ENCODE peak calls at places on chromosomes 12 and 14, in six cellular contexts. Q is K562, I is HepG2, T is H1, X is GM12878, K is SK-N-SH. R is an unnamed sample.

GRCh38 chr12:20577054-20577453 is 118.1 kb upstream of the SLCO1C1 start:
- DNase-seq in K (no peak), I (no peak), Q (no peak), T (no peak), X (no peak), R (no peak)

GRCh38 chr12:131895640-131896079 is 1.2 kb downstream of the ULK1 start:
- DNase-seq in T (no peak), K (no peak), I (no peak), Q (peak), X (no peak), R (no peak)

GRCh38 chr14:73467377-73467776 is 9.0 kb upstream of the NUMB start:
- DNase-seq in I (no peak), K (no peak), Q (peak), T (no peak), X (no peak), R (no peak)

GRCh38 chr12:99810718-99811593 is 163.4 kb downstream of the GARIN6 start:
- DNase-seq in T (no peak), I (peak), Q (no peak), K (peak), X (no peak), R (no peak)

GRCh38 chr12:15555466-15555865 is 233.2 kb downstream of the PTPRO start:
- DNase-seq in K (no peak), Q (no peak), I (no peak), T (no peak), X (no peak), R (no peak)

GRCh38 chr12:98635657-98636323 is 8.8 kb downstream of the IKBIP start:
- DNase-seq in Q (no peak), K (no peak), X (peak), I (peak), T (no peak), R (no peak)

GRCh38 chr14:100155049-100155621 is 4.3 kb downstream of the DEGS2 start:
- DNase-seq in X (no peak), Q (peak), K (peak), I (peak), T (peak), R (peak)

GRCh38 chr14:31745741-31746140 is 184.5 kb downstream of the NUBPL start:
- DNase-seq in Q (no peak), T (no peak), I (peak), X (no peak), K (no peak), R (no peak)

GRCh38 chr14:69483765-69484443 is 624 bp upstream of the PLEKHD1 start:
- DNase-seq in K (peak), I (no peak), T (no peak), X (no peak), Q (no peak), R (no peak)

GRCh38 chr14:99523661-99524050 is 42.4 kb downstream of the CCNK start:
- DNase-seq in I (no peak), X (no peak), K (no peak), Q (no peak), T (no peak), R (no peak)

GRCh38 chr12:102567031-102567985 is 86.9 kb upstream of the IGF1 start:
- DNase-seq in Q (no peak), T (no peak), I (no peak), X (no peak), K (peak), R (no peak)

GRCh38 chr12:47821346-47821706 is 1.6 kb upstream of the HDAC7 start:
- DNase-seq in I (no peak), Q (no peak), X (no peak), K (no peak), T (no peak), R (no peak)

GRCh38 chr14:90693413-90693812 is 122.8 kb downstream of the TTC7B start:
- DNase-seq in K (no peak), Q (no peak), X (no peak), T (no peak), I (no peak), R (no peak)

GRCh38 chr12:57255916-57256315 is 4.9 kb upstream of the STAC3 start:
- DNase-seq in K (no peak), X (no peak), T (no peak), Q (no peak), I (no peak), R (no peak)

GRCh38 chr12:49301759-49302158 is 6.8 kb downstream of the PRPH start:
- DNase-seq in K (no peak), I (no peak), Q (peak), X (no peak), T (no peak), R (no peak)

GRCh38 chr12:130765186-130765659 is 49.1 kb upstream of the RIMBP2 start:
- DNase-seq in T (no peak), I (no peak), Q (peak), K (no peak), X (no peak), R (no peak)

GRCh38 chr12:4866288-4866687 is 43.4 kb upstream of the KCNA1 start:
- DNase-seq in Q (no peak), K (no peak), T (no peak), I (no peak), X (no peak), R (no peak)

GRCh38 chr14:106657460-106657859 is 1131.1 kb downstream of the TMEM121 start:
- DNase-seq in Q (no peak), K (peak), I (no peak), X (no peak), T (no peak), R (no peak)
- TF ChIP-seq CTCF in Q (no peak), K (peak), I (peak), X (peak), T (no peak), R (no peak)

GRCh38 chr14:41609704-41610183 is 3.1 kb downstream of the LRFN5 start:
- DNase-seq in X (no peak), I (no peak), T (no peak), Q (no peak), K (peak), R (no peak)
- TF ChIP-seq GABPA in X (no peak), I (no peak), T (no peak), Q (no peak), K (no peak), R (no peak)

DNA sequence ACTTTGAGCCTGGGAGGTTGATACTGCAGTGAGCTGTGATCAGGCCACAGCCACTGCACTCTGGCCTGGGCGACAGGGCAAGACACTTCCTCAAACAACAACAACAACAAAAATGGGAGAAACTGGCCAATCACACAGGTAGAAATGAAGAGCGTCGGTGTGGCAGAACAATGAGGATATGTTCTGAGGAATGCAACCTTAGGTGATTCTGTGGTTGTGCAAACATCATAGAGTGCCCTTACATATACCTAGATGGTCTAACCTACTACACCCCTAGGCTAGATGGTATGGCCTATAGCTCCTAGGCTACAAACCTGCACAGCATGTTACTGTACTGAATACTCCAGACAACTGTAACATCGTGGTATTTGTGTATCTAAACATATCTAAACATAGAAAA is 3.7 kb upstream of the PRDM4 start:
- DNase-seq in Q (no peak), X (no peak), T (no peak), K (no peak), I (no peak), R (no peak)
- TF ChIP-seq POLR2AphosphoS5 in Q (no peak), X (no peak), T (no peak), K (no peak), I (no peak), R (no peak)

GRCh38 chr14:48398675-48399282 is 723.4 kb upstream of the MDGA2 start:
- DNase-seq in K (peak), Q (peak), I (peak), X (no peak), T (no peak), R (no peak)
- TF ChIP-seq CTCF in K (peak), Q (peak), I (peak), X (peak), T (peak), R (peak)

DNA sequence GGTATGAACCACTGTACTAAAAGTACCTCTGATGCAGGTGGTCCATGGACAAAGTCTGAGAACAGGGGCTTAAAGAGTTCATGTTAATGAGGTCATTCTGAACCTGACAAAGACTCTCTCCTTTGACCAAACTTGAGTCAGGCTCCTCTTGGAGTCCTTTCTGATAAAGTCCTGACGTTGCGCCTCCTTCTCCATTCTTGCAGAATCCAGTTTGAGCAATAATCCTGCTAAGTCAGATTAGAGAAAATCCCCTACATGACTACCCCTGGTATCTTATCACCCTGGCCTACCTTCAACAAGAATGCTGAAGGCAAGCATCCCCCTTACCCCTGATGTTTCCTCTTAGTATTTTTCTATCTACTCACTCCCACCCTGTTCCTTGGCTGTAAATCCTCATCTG is 46.0 kb upstream of the ISM2 start:
- DNase-seq in Q (no peak), X (no peak), I (no peak), K (no peak), T (no peak), R (no peak)
- TF ChIP-seq GABPA in Q (no peak), X (no peak), I (no peak), K (no peak), T (no peak), R (no peak)

GRCh38 chr12:6167327-6168280 is 32.6 kb upstream of the CD9 start:
- DNase-seq in I (peak), T (no peak), K (no peak), X (peak), Q (peak), R (peak)
- TF ChIP-seq POLR2AphosphoS5 in I (no peak), T (no peak), K (peak), X (no peak), Q (no peak), R (peak)

GRCh38 chr12:54589964-54590363 is 1.5 kb upstream of the PPP1R1A start:
- DNase-seq in X (no peak), T (no peak), I (no peak), Q (no peak), K (no peak), R (no peak)

GRCh38 chr12:54587315-54587821 is 1.1 kb downstream of the PPP1R1A start:
- DNase-seq in X (no peak), Q (no peak), K (no peak), T (no peak), I (peak), R (no peak)

GRCh38 chr12:54588110-54588831 is at the start of gene PPP1R1A:
- DNase-seq in I (no peak), X (no peak), Q (no peak), T (no peak), K (peak), R (no peak)

GRCh38 chr12:54591001-54591591 is 2.6 kb upstream of the PPP1R1A start:
- DNase-seq in X (no peak), I (no peak), T (no peak), K (no peak), Q (no peak), R (no peak)

DNA sequence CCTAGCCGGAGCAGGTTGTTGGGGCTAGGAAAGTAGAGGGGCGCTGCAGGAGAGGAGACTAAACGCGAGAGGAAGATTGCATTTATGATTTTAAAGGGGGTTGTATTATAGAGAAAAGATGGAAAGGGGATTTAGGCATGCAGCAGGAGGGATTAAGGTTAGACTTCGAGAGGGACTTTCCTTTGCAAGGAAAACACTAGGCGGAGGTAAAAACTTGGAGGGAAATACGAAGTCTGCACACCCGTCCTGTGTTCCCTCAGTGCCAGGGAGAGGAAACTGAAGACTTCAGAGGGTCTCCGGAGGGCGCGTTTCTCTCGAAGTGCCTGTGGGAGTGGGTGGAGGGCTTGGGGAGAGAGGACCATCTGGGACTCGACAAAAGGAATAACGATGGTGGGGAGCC is 433 bp upstream of the PPP1R1A start:
- DNase-seq in Q (no peak), X (no peak), T (no peak), I (no peak), K (no peak), R (no peak)
- TF ChIP-seq CTCF in Q (no peak), X (no peak), T (no peak), I (no peak), K (no peak), R (no peak)

GRCh38 chr12:106455100-106455499 is 97.6 kb downstream of the POLR3B start:
- DNase-seq in Q (no peak), X (peak), K (no peak), T (no peak), I (no peak), R (peak)

GRCh38 chr12:106446429-106447092 is 89.0 kb downstream of the POLR3B start:
- DNase-seq in K (no peak), X (no peak), T (no peak), I (no peak), Q (no peak), R (no peak)

DNA sequence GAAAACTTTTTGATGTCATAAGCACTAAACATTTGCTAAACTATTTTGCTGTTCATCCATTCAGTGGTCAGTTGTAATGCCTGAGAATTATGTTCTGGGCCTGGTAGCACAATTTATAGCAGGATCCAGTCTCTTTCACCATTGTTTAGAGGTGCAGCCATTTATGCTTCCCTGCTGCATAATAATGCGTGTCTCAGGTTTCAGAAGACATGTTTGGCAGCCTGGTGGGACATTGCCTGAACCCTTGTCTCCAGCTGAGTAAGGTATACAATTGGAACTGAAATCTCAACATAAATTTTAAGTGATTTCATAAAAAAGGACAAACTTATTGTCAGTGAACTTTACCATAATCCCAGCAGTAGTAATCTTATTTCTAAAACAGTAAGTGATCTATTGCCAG is 94.8 kb downstream of the POLR3B start:
- DNase-seq in X (no peak), I (no peak), T (no peak), Q (no peak), K (no peak), R (no peak)
- TF ChIP-seq GABPA in X (no peak), I (no peak), T (no peak), Q (no peak), K (no peak), R (no peak)

DNA sequence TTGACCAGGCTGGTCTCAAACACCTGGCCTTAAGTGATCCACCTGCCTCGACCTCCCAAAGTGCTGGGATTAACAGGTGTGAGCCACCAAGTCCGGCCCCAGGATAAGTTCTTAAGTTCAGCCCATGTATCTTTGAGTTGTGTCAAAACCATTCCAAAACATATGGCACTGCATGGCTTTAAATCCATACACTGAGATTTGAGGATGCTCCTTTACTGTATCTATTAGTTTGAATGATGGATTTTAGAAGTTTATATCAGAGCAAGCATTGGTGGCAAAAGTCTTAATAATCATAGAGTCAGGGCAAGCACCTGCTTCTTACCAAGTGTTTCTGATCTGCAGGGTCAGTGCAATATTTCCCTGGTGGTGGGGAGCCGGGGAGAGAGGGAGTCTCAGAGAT is 6.1 kb downstream of the KRT6B start:
- DNase-seq in T (no peak), K (no peak), X (no peak), Q (no peak), I (no peak), R (no peak)
- TF ChIP-seq POLR2AphosphoS5 in T (no peak), K (no peak), X (no peak), Q (no peak), I (no peak), R (no peak)

R was measured in HL-60.